ENCODE peak calls at places on chromosomes 4 and X, in four cellular contexts. One of them, this sample, is unnamed.

GRCh38 chrX:153688900-153689590 is 1.3 kb downstream of the SLC6A8 start:
- DNase-seq in uterus: no peak
- DNase-seq in thoracic aorta: no peak
- DNase-seq in heart left ventricle: no peak
- DNase-seq in this sample: no peak

GRCh38 chr4:82437285-82438005 is 7.1 kb downstream of the ENOPH1 start:
- DNase-seq in uterus: no peak
- DNase-seq in thoracic aorta: no peak
- DNase-seq in heart left ventricle: no peak
- DNase-seq in this sample: no peak

GRCh38 chr4:170049793-170050192 is 23.6 kb upstream of the MFAP3L start:
- DNase-seq in thoracic aorta: no peak
- DNase-seq in uterus: no peak
- DNase-seq in heart left ventricle: no peak
- DNase-seq in this sample: no peak

GRCh38 chr4:18568600-18568999 is 547.0 kb upstream of the LCORL start:
- DNase-seq in thoracic aorta: no peak
- DNase-seq in heart left ventricle: no peak
- DNase-seq in uterus: no peak
- DNase-seq in this sample: no peak

GRCh38 chrX:19595036-19595435 is 79.7 kb upstream of the MAP3K15 start:
- DNase-seq in uterus: peak; percentile 26
- DNase-seq in thoracic aorta: no peak
- DNase-seq in heart left ventricle: peak; percentile 31
- DNase-seq in this sample: no peak

GRCh38 chrX:69988955-69989394 is 60.8 kb downstream of the AWAT2 start:
- DNase-seq in heart left ventricle: peak; percentile 31
- DNase-seq in thoracic aorta: no peak
- DNase-seq in uterus: no peak
- DNase-seq in this sample: peak; percentile 9

GRCh38 chr4:180060159-180060889 is 2182.9 kb upstream of the TENM3 start:
- DNase-seq in heart left ventricle: no peak
- DNase-seq in uterus: no peak
- DNase-seq in thoracic aorta: no peak
- DNase-seq in this sample: no peak

GRCh38 chr4:121034010-121034409 is 38.3 kb downstream of the NDNF start:
- DNase-seq in heart left ventricle: no peak
- DNase-seq in thoracic aorta: no peak
- DNase-seq in uterus: no peak
- DNase-seq in this sample: no peak

GRCh38 chr4:169313732-169314131 is 43.0 kb upstream of the SH3RF1 start:
- DNase-seq in uterus: no peak
- DNase-seq in heart left ventricle: no peak
- DNase-seq in thoracic aorta: no peak
- DNase-seq in this sample: no peak

GRCh38 chrX:136159615-136160025 is 12.3 kb downstream of the FHL1 start:
- DNase-seq in heart left ventricle: no peak
- DNase-seq in thoracic aorta: no peak
- DNase-seq in uterus: no peak
- DNase-seq in this sample: no peak
- H3K4me1 ChIP-seq in heart left ventricle: peaks cover 12% of the 10 kb centered on the region
- H3K4me1 ChIP-seq in thoracic aorta: peaks cover 71% of the 10 kb centered on the region
- H3K4me1 ChIP-seq in uterus: no peaks in the 10 kb centered on the region
- H3K4me1 ChIP-seq in this sample: peaks cover 5% of the 10 kb centered on the region

GRCh38 chr4:148443550-148444295 is 1.5 kb upstream of the NR3C2 start:
- DNase-seq in thoracic aorta: no peak
- DNase-seq in uterus: peak; percentile 58
- DNase-seq in heart left ventricle: peak; percentile 40
- DNase-seq in this sample: peak; percentile 35

GRCh38 chr4:148441986-148442829 is at the start of gene NR3C2:
- DNase-seq in uterus: peak; percentile 99
- DNase-seq in thoracic aorta: peak; percentile 98
- DNase-seq in heart left ventricle: peak; percentile 100
- DNase-seq in this sample: peak; percentile 100

GRCh38 chr4:148441624-148441985 is 609 bp downstream of the NR3C2 start:
- DNase-seq in heart left ventricle: no peak
- DNase-seq in thoracic aorta: no peak
- DNase-seq in uterus: peak; percentile 16
- DNase-seq in this sample: no peak

GRCh38 chr4:148444296-148445070 is 2.3 kb upstream of the NR3C2 start:
- DNase-seq in uterus: peak; percentile 40
- DNase-seq in heart left ventricle: peak; percentile 41
- DNase-seq in thoracic aorta: no peak
- DNase-seq in this sample: peak; percentile 66

GRCh38 chr4:148442830-148443549 is 776 bp upstream of the NR3C2 start:
- DNase-seq in heart left ventricle: no peak
- DNase-seq in uterus: peak; percentile 42
- DNase-seq in thoracic aorta: no peak
- DNase-seq in this sample: no peak
- H3K27me3 ChIP-seq in heart left ventricle: no peaks in the 10 kb centered on the region
- H3K27me3 ChIP-seq in uterus: no peaks in the 10 kb centered on the region
- H3K27me3 ChIP-seq in thoracic aorta: no peaks in the 10 kb centered on the region
- H3K27me3 ChIP-seq in this sample: no peaks in the 10 kb centered on the region

GRCh38 chr4:173538148-173538902 is 8.3 kb upstream of the HAND2 start:
- DNase-seq in heart left ventricle: peak; percentile 60
- DNase-seq in uterus: no peak
- DNase-seq in thoracic aorta: no peak
- DNase-seq in this sample: no peak

GRCh38 chr4:173536808-173537429 is 6.9 kb upstream of the HAND2 start:
- DNase-seq in uterus: no peak
- DNase-seq in thoracic aorta: no peak
- DNase-seq in heart left ventricle: no peak
- DNase-seq in this sample: no peak

GRCh38 chr4:173538903-173539445 is 8.9 kb upstream of the HAND2 start:
- DNase-seq in uterus: no peak
- DNase-seq in thoracic aorta: no peak
- DNase-seq in heart left ventricle: no peak
- DNase-seq in this sample: no peak

GRCh38 chr4:173535932-173536331 is 5.9 kb upstream of the HAND2 start:
- DNase-seq in thoracic aorta: no peak
- DNase-seq in uterus: no peak
- DNase-seq in heart left ventricle: no peak
- DNase-seq in this sample: no peak

GRCh38 chr4:173537628-173538147 is 7.7 kb upstream of the HAND2 start:
- DNase-seq in uterus: no peak
- DNase-seq in heart left ventricle: no peak
- DNase-seq in thoracic aorta: no peak
- DNase-seq in this sample: no peak
- H3K27ac ChIP-seq in uterus: peak overlapping the region; percentile 93
- H3K27ac ChIP-seq in heart left ventricle: peak overlapping the region; percentile 83
- H3K27ac ChIP-seq in thoracic aorta: peak overlapping the region; percentile 79
- H3K27ac ChIP-seq in this sample: no peak overlapping the region

GRCh38 chr4:152488246-152488645 is 47.6 kb downstream of the FBXW7 start:
- DNase-seq in thoracic aorta: no peak
- DNase-seq in uterus: no peak
- DNase-seq in heart left ventricle: no peak
- DNase-seq in this sample: no peak
- H3K4me1 ChIP-seq in thoracic aorta: no peaks in the 10 kb centered on the region
- H3K4me1 ChIP-seq in uterus: no peaks in the 10 kb centered on the region
- H3K4me1 ChIP-seq in heart left ventricle: no peaks in the 10 kb centered on the region
- H3K4me1 ChIP-seq in this sample: peaks cover 40% of the 10 kb centered on the region

GRCh38 chr4:143586080-143586479 is 72.6 kb downstream of the SMARCA5 start:
- DNase-seq in thoracic aorta: no peak
- DNase-seq in heart left ventricle: no peak
- DNase-seq in uterus: no peak
- DNase-seq in this sample: no peak

GRCh38 chr4:143585548-143585947 is 72.0 kb downstream of the SMARCA5 start:
- DNase-seq in uterus: no peak
- DNase-seq in thoracic aorta: no peak
- DNase-seq in heart left ventricle: no peak
- DNase-seq in this sample: no peak

GRCh38 chr4:143581331-143581961 is 67.9 kb downstream of the SMARCA5 start:
- DNase-seq in heart left ventricle: no peak
- DNase-seq in thoracic aorta: no peak
- DNase-seq in uterus: no peak
- DNase-seq in this sample: no peak
- H3K27me3 ChIP-seq in heart left ventricle: no peaks in the 10 kb centered on the region
- H3K27me3 ChIP-seq in thoracic aorta: no peaks in the 10 kb centered on the region
- H3K27me3 ChIP-seq in uterus: no peaks in the 10 kb centered on the region
- H3K27me3 ChIP-seq in this sample: no peaks in the 10 kb centered on the region

GRCh38 chrX:71159335-71159734 is 14.7 kb downstream of the NLGN3 start:
- DNase-seq in heart left ventricle: no peak
- DNase-seq in thoracic aorta: no peak
- DNase-seq in uterus: no peak
- DNase-seq in this sample: no peak

GRCh38 chrX:71160475-71160874 is 15.8 kb downstream of the NLGN3 start:
- DNase-seq in heart left ventricle: no peak
- DNase-seq in thoracic aorta: no peak
- DNase-seq in uterus: no peak
- DNase-seq in this sample: no peak

GRCh38 chrX:71166461-71166860 is 21.8 kb downstream of the NLGN3 start:
- DNase-seq in heart left ventricle: no peak
- DNase-seq in thoracic aorta: no peak
- DNase-seq in uterus: no peak
- DNase-seq in this sample: no peak

GRCh38 chrX:71164071-71164470 is 19.4 kb downstream of the NLGN3 start:
- DNase-seq in uterus: no peak
- DNase-seq in heart left ventricle: no peak
- DNase-seq in thoracic aorta: no peak
- DNase-seq in this sample: no peak

GRCh38 chrX:71163010-71163409 is 18.4 kb downstream of the NLGN3 start:
- DNase-seq in heart left ventricle: no peak
- DNase-seq in thoracic aorta: no peak
- DNase-seq in uterus: no peak
- DNase-seq in this sample: no peak
- H3K27ac ChIP-seq in heart left ventricle: no peak overlapping the region
- H3K27ac ChIP-seq in thoracic aorta: no peak overlapping the region
- H3K27ac ChIP-seq in uterus: no peak overlapping the region
- H3K27ac ChIP-seq in this sample: no peak overlapping the region

GRCh38 chr4:1294891-1295290 is 5.2 kb downstream of the MAEA start:
- DNase-seq in heart left ventricle: no peak
- DNase-seq in thoracic aorta: no peak
- DNase-seq in uterus: no peak
- DNase-seq in this sample: no peak
- H3K4me1 ChIP-seq in heart left ventricle: peaks cover 47% of the 10 kb centered on the region
- H3K4me1 ChIP-seq in thoracic aorta: peaks cover 42% of the 10 kb centered on the region
- H3K4me1 ChIP-seq in uterus: peaks cover 7% of the 10 kb centered on the region
- H3K4me1 ChIP-seq in this sample: peaks cover 49% of the 10 kb centered on the region

GRCh38 chrX:119990995-119991787 is 47.6 kb upstream of the NKAP start:
- DNase-seq in thoracic aorta: no peak
- DNase-seq in heart left ventricle: no peak
- DNase-seq in uterus: no peak
- DNase-seq in this sample: no peak
- H3K27me3 ChIP-seq in thoracic aorta: no peaks in the 10 kb centered on the region
- H3K27me3 ChIP-seq in heart left ventricle: peaks cover 73% of the 10 kb centered on the region
- H3K27me3 ChIP-seq in uterus: no peaks in the 10 kb centered on the region
- H3K27me3 ChIP-seq in this sample: peaks cover 3% of the 10 kb centered on the region

DNA sequence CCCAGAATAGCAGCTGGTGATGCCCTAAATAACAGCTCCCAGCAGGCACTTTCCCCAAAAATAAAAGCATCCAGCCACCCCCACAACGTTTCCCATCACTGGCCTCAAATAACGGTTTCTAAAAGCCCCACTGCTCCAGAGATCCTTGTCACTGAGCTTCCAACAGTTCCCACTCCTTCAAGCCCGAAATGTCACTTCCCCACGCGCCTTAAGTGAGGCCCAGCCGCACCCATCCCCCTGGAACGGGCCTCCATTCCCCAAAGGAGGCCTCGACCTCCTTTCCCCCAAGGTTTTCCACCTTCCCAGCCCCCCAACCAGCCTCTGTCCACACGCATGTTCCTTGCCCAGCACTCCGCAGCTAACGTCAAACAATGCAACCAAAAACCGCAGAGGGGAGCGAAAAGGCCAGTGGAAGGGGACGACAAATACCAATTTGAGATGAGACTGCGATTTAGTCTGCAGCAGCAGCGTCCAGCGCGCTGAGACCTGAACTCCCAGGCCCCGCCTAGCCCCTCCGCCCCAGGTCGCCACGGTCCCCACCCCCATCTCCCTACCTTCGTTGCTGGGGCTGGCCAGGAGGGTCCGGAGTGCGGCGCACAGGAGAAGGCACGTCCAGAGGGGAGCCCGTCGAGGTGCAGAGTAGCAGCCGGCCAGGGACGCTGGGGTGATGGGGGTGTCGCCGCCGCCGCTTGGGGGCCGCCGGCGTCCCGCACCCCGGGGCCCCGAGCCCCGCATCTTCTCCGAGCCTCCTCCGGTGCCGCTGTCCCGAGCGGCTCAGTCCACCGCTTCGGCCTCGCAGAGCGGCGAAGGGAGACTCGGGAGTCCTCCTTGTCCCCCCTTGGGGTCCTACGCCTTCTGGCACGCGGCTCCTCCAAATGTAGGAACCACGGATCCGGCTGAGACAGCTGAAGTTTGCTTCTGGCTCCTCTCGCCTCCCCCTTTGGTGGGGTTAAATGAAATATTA is 999 bp downstream of the EPHA5 start:
- DNase-seq in thoracic aorta: no peak
- DNase-seq in uterus: no peak
- DNase-seq in heart left ventricle: no peak
- DNase-seq in this sample: no peak
- H3K27ac ChIP-seq in thoracic aorta: no peak overlapping the region
- H3K27ac ChIP-seq in uterus: peak overlapping the region; percentile 35
- H3K27ac ChIP-seq in heart left ventricle: no peak overlapping the region
- H3K27ac ChIP-seq in this sample: no peak overlapping the region